ENCODE peak calls at places on chromosome 14, in six cellular contexts. L is CD4-positive, alpha-beta memory T cell; J is tibial artery; P is IMR-90; T is astrocyte; C is GM12878. N is an unnamed sample.
A peak's percentile ranks its signal among the peaks of the same experiment; 100 is the strongest.

GRCh38 chr14:29273513-29273912 is 506.9 kb downstream of the FOXG1 start:
- DNase-seq in L (no peak), J (no peak), P (no peak), T (no peak), C (no peak), N (no peak)

GRCh38 chr14:101406921-101407320 is 154.4 kb upstream of the DIO3 start:
- DNase-seq in L (no peak), J (no peak), P (no peak), T (no peak), C (no peak), N (no peak)

GRCh38 chr14:57031474-57031873 is 221.2 kb upstream of the OTX2 start:
- DNase-seq in L (no peak), J (no peak), P (no peak), T (no peak), C (no peak), N (no peak)

GRCh38 chr14:85129907-85130306 is 400.0 kb upstream of the FLRT2 start:
- DNase-seq in L (no peak), J (no peak), P (no peak), T (no peak), C (no peak), N (no peak)

GRCh38 chr14:48598458-48598857 is 923.1 kb upstream of the MDGA2 start:
- DNase-seq in L (no peak), J (no peak), P (no peak), T (no peak), C (no peak), N (no peak)

GRCh38 chr14:56116128-56116900 is 1.9 kb upstream of the PELI2 start:
- DNase-seq in L (peak; percentile 26), J (no peak), P (no peak), T (no peak), C (no peak), N (no peak)

GRCh38 chr14:81582420-81582819 is 48.8 kb upstream of the SEL1L start:
- DNase-seq in L (no peak), J (no peak), P (no peak), T (no peak), C (no peak), N (no peak)

GRCh38 chr14:93011650-93012317 is 88.8 kb downstream of the CHGA start:
- DNase-seq in L (no peak), J (no peak), P (no peak), T (no peak), C (no peak), N (no peak)

DNA sequence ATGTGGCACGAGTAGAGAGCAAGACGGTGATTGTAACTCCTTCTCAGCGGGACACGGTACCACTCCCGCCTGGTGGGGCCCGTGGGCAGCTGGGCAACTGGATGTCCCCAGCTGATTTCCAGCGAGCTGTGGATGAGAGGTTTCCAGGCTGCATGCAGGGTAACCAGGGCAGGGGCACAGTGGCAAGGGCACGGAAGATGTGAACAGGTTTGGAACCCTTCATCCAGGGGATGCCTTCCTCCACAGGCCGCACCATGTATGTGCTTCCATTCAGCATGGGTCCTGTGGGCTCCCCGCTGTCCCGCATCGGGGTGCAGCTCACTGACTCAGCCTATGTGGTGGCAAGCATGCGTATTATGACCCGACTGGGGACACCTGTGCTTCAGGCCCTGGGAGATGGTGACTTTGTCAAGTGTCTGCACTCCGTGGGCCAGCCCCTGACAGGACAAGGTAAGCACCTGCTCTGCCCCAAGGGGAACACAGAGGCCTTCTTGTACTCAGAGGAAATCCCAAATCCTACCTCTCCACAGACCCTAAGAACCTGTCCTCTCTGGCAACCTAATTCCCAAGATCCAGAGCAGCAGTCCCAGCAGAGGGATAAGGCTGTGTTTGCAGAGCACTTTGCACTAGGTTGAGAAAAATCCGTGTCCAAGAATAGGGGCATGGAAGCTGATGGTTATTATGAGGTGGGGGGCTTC is 4.3 kb downstream of the PCK2 start:
- DNase-seq in L (no peak), J (no peak), P (no peak), T (no peak), C (no peak), N (no peak)
- H3K36me3 ChIP-seq in L (peaks cover 25% of the 10 kb centered on the region), J (peaks cover 39% of the 10 kb centered on the region), P (peaks cover 38% of the 10 kb centered on the region), T (no peaks in the 10 kb centered on the region), C (peaks cover 14% of the 10 kb centered on the region), N (peaks cover 76% of the 10 kb centered on the region)

GRCh38 chr14:102998393-102998792 is 59.0 kb downstream of the CDC42BPB start:
- DNase-seq in L (no peak), J (no peak), P (peak; percentile 78), T (peak; percentile 54), C (no peak), N (no peak)
- H3K36me3 ChIP-seq in L (no peaks in the 10 kb centered on the region), J (peaks cover 91% of the 10 kb centered on the region), P (peaks cover 43% of the 10 kb centered on the region), T (peaks cover 19% of the 10 kb centered on the region), C (peaks cover 18% of the 10 kb centered on the region), N (peaks cover 66% of the 10 kb centered on the region)

DNA sequence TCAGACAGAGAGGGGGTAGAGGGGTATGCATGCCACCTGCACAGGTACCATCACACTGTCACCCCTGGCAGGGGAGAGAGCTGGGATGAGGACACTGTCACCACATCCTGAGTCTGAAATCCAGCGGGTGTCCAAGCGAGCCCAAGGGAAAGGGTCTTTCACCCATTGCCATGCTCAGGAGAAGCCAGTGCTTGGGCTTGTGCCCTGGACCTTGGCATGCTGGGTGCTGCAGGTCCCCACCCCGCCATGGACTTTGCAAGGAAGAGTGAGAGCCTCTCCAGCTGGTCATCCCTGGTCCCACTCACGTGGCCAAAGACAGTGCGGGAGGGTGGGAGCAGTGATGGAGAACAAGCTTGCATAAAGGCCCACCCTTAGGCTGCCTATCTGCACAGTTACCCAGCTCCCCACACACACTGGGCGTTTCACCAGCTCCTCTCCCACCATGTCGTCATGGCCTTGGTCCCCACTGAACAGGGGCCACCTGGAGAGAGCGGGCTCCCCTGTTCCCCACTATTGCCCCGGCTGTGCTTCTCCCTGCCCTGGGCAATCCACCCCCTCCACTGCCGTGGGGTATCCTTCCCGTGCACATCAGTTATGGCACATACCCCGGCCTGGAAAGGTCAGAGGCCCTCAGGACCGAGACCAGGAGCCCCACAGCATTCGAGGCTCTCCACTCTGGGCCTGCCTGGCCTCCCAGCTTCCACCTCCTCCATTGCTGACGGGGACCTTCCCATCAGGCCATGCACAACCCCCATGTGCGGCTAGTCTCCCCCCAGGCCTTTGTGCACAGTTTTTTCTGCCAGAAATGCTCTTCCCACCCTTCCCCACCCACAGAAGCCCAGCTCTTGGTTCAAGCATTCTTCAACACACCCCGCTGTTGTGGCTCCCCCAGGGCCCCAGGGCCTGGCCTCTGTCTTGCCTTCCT is 58.6 kb upstream of the BCL11B start:
- DNase-seq in L (no peak), J (peak; percentile 35), P (no peak), T (no peak), C (no peak), N (no peak)
- H3K36me3 ChIP-seq in L (no peaks in the 10 kb centered on the region), J (no peaks in the 10 kb centered on the region), P (no peaks in the 10 kb centered on the region), T (no peaks in the 10 kb centered on the region), C (no peaks in the 10 kb centered on the region), N (no peaks in the 10 kb centered on the region)

DNA sequence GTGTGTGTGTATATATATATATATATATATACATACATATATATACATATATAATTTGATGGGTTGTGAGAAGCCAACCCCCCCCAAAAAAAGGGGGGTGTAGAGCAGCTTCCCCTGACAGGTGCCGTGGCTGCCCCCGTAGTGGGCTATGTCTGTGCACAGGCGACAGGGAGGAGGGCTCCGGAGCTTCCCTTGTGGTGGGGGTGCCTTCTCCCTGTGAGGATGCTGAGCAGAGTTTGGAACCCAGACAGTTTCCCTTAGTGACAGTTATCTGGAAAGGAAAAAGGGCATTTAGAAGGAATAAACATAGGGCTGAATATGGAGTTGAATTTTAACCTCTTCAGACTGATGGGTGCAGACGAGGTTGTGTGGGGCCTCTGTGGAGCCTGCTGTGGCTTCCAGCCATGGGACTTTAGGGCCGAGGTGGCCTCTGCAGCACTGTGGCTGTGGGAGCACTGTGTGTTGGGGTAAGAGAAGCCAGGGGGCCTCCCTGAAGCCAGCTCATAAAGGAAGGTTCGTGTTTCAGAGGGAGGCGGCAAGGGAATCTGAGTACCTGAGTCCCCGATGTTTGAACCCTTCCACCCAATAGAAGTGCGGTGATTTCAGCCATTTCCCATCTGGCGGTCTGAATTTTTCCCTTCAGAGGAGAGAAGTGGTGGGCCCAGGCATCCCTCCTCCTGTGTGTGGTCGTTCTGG is 19.8 kb downstream of the XRCC3 start:
- DNase-seq in L (no peak), J (no peak), P (no peak), T (no peak), C (no peak), N (no peak)
- H3K36me3 ChIP-seq in L (peaks cover 35% of the 10 kb centered on the region), J (peaks cover 71% of the 10 kb centered on the region), P (peaks cover 46% of the 10 kb centered on the region), T (peaks cover 26% of the 10 kb centered on the region), C (peaks cover 25% of the 10 kb centered on the region), N (peaks cover 90% of the 10 kb centered on the region)

N was measured in RWPE2.